ENCODE peak calls at places on chromosomes 5 and 9, in seven cellular contexts. E, H, O, N, X, V and B are unnamed samples.

GRCh38 chr5:23820764-23821471 is 313.5 kb downstream of the PRDM9 start:
- DNase-seq in N (peak), H (peak), O (peak), E (peak), X (no peak), V (peak), B (no peak)

GRCh38 chr5:130708744-130709143 is 456.3 kb downstream of the HINT1 start:
- DNase-seq in V (no peak), H (peak), X (no peak), N (no peak), E (peak), O (no peak), B (no peak)

GRCh38 chr9:93427655-93428379 is 23.7 kb upstream of the FAM120A start:
- DNase-seq in N (peak), X (no peak), V (no peak), O (no peak), E (no peak), H (no peak), B (no peak)

GRCh38 chr9:20722221-20722620 is 38.2 kb downstream of the FOCAD start:
- DNase-seq in E (peak), X (no peak), N (no peak), H (no peak), V (no peak), O (no peak), B (no peak)

GRCh38 chr5:45454114-45454513 is 242.1 kb downstream of the HCN1 start:
- DNase-seq in V (peak), E (peak), N (peak), X (no peak), H (peak), O (peak), B (no peak)

GRCh38 chr9:129262261-129262660 is 84.2 kb upstream of the IER5L start:
- DNase-seq in E (no peak), V (no peak), H (no peak), N (no peak), O (no peak), X (peak), B (no peak)

GRCh38 chr5:157222506-157223230 is 42.0 kb downstream of the ITK start:
- DNase-seq in O (no peak), H (peak), E (peak), N (peak), V (no peak), X (no peak), B (no peak)

GRCh38 chr9:12730198-12730597 is 37.0 kb downstream of the TYRP1 start:
- DNase-seq in V (no peak), E (no peak), H (no peak), X (no peak), O (no peak), N (no peak), B (no peak)

GRCh38 chr9:16715404-16715803 is 155.1 kb downstream of the BNC2 start:
- DNase-seq in O (no peak), X (no peak), N (no peak), E (peak), V (no peak), H (peak), B (no peak)

GRCh38 chr9:6247266-6247665 is 31.7 kb downstream of the IL33 start:
- DNase-seq in H (no peak), V (no peak), N (no peak), O (no peak), X (no peak), E (no peak), B (no peak)